ENCODE peak calls at places on chromosomes 12 and 14, in five cellular contexts. Z is H54; M is NCI-H446 treated with DMSO at 0.1 percent for 48 hours; B is A549; Y is activated CD4-positive, alpha-beta T cell treated with anti-CD3 and anti-CD28 coated beads, Interleukin-2, amount 50 U/mL, for 1 hour. S is an unnamed sample.

GRCh38 chr12:22051114-22051698 is 5.2 kb downstream of the CMAS start:
- DNase-seq in Y (no peak), B (no peak), Z (no peak), M (no peak), S (no peak)

GRCh38 chr14:100779691-100780080 is 46.2 kb upstream of the MEG3 start:
- DNase-seq in Z (no peak), Y (no peak), B (no peak), M (no peak), S (no peak)

GRCh38 chr14:70821916-70822705 is 12.8 kb upstream of the MAP3K9 start:
- DNase-seq in M (peak; percentile 1), Y (peak; percentile 37), Z (peak; percentile 40), B (peak; percentile 62), S (peak; percentile 12)

GRCh38 chr12:39813776-39814175 is 194.2 kb upstream of the ABCD2 start:
- DNase-seq in Y (no peak), M (no peak), Z (no peak), B (no peak), S (no peak)

GRCh38 chr14:87971010-87971409 is 22.0 kb downstream of the GALC start:
- DNase-seq in Z (no peak), Y (no peak), B (no peak), M (no peak), S (no peak)

GRCh38 chr14:59268858-59269257 is 80.4 kb downstream of the DAAM1 start:
- DNase-seq in M (no peak), Z (no peak), B (no peak), Y (no peak), S (no peak)

GRCh38 chr12:6551063-6551461 is 4.8 kb downstream of the IFFO1 start:
- DNase-seq in B (no peak), M (no peak), Y (no peak), Z (no peak), S (no peak)

GRCh38 chr12:29763301-29763683 is 20.4 kb downstream of the TMTC1 start:
- DNase-seq in Y (no peak), Z (no peak), B (no peak), M (peak; percentile 31), S (no peak)

GRCh38 chr12:48925218-48925871 is at the start of gene FKBP11:
- DNase-seq in Z (no peak), M (no peak), B (peak; percentile 68), Y (peak; percentile 63), S (peak; percentile 41)